ENCODE peak calls at places on chromosomes 5 and 9, in four cellular contexts. Y is GM12878, L is K562, E is HL-60. X is an unnamed sample.

GRCh38 chr9:16179566-16179965 is 626.7 kb downstream of the CCDC171 start:
- DNase-seq in Y (no peak), E (no peak), L (no peak), X (no peak)

GRCh38 chr9:99003308-99003707 is 59.6 kb downstream of the COL15A1 start:
- DNase-seq in E (no peak), L (no peak), Y (no peak), X (no peak)

GRCh38 chr5:171413153-171413910 is 6.1 kb upstream of the FGF18 start:
- DNase-seq in E (no peak), Y (no peak), L (no peak), X (no peak)

GRCh38 chr5:77312411-77312810 is 101.9 kb downstream of the PDE8B start:
- DNase-seq in E (no peak), Y (no peak), L (no peak), X (no peak)

GRCh38 chr5:58683567-58683966 is 100.7 kb downstream of the RAB3C start:
- DNase-seq in E (no peak), Y (no peak), L (no peak), X (no peak)

GRCh38 chr9:133759146-133759900 is 21.2 kb upstream of the SARDH start:
- DNase-seq in Y (no peak), L (peak), E (no peak), X (no peak)

GRCh38 chr5:159113405-159113804 is 13.7 kb upstream of the EBF1 start:
- DNase-seq in Y (no peak), E (no peak), L (no peak), X (no peak)

GRCh38 chr5:82298668-82299067 is 20.5 kb upstream of the RPS23 start:
- DNase-seq in Y (no peak), E (no peak), L (no peak), X (no peak)

GRCh38 chr9:128082173-128082572 is 14.1 kb downstream of the SLC25A25 start:
- DNase-seq in L (peak), Y (no peak), E (no peak), X (no peak)

GRCh38 chr9:15522130-15522755 is 11.5 kb upstream of the PSIP1 start:
- DNase-seq in E (no peak), L (no peak), Y (no peak), X (no peak)

GRCh38 chr5:115260248-115260647 is 2.4 kb downstream of the PGGT1B start:
- DNase-seq in Y (no peak), E (no peak), L (no peak), X (no peak)

GRCh38 chr5:37435261-37435660 is 56.1 kb downstream of the WDR70 start:
- DNase-seq in L (no peak), E (no peak), Y (no peak), X (no peak)

GRCh38 chr5:173825215-173825865 is 62.8 kb upstream of the CPEB4 start:
- DNase-seq in Y (no peak), E (no peak), L (no peak), X (no peak)

GRCh38 chr5:80245986-80246781 is 9.7 kb downstream of the SERINC5 start:
- DNase-seq in L (no peak), Y (no peak), E (no peak), X (no peak)

GRCh38 chr9:79312686-79313421 is 258.9 kb upstream of the TLE4 start:
- DNase-seq in E (no peak), L (no peak), Y (no peak), X (no peak)

GRCh38 chr5:126978258-126978657 is 52.1 kb downstream of the MARCHF3 start:
- DNase-seq in E (no peak), Y (no peak), L (no peak), X (no peak)

GRCh38 chr5:94218374-94218773 is 400.0 kb downstream of the KIAA0825 start:
- DNase-seq in L (no peak), E (no peak), Y (no peak), X (no peak)

GRCh38 chr5:109334056-109334455 is 75.7 kb downstream of the PJA2 start:
- DNase-seq in E (no peak), Y (no peak), L (no peak), X (no peak)
- TF ChIP-seq SPI1 in E (no peak), Y (no peak), L (no peak), X (no peak)

GRCh38 chr5:149757186-149757950 is 27.3 kb downstream of the PPARGC1B start:
- DNase-seq in E (no peak), Y (no peak), L (no peak), X (no peak)
- TF ChIP-seq SPI1 in E (no peak), Y (no peak), L (no peak), X (no peak)

DNA sequence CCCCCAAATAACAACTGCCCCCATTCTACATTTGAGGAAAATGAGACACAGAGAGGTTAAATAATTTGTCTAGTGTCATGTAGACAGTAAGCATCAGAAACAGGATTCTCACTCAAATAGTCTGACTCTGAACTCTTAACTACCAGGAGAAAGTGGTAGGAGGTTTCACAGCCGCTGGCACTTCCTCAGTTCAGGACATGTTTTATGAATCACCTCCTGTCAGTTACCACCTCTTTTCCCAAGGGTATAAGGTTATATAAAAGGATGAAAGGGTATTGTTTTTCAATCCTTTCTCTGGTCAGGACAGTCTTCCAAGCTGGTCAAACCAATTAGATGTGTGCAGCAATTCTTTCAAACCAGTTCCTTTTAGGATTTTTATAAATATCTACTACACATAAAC is 52.1 kb downstream of the TSSK1B start:
- DNase-seq in E (no peak), Y (no peak), L (no peak), X (no peak)
- TF ChIP-seq SPI1 in E (no peak), Y (no peak), L (no peak), X (no peak)

GRCh38 chr5:168342151-168342825 is 50.8 kb downstream of the WWC1 start:
- DNase-seq in L (no peak), E (no peak), Y (no peak), X (no peak)
- TF ChIP-seq SPI1 in L (no peak), E (no peak), Y (no peak), X (no peak)

X was measured in GM12891.